ENCODE peak calls at places on chromosomes 13 and 19, in five cellular contexts. A is thyroid gland, F is tibial nerve, X is body of pancreas, T is suprapubic skin. N is an unnamed sample.

GRCh38 chr13:64154514-64154913 is 2738.9 kb upstream of the PCDH20 start:
- DNase-seq in F (no peak), X (no peak), T (no peak), A (no peak), N (no peak)

GRCh38 chr13:45337803-45338202 is 3.2 kb downstream of the TPT1 start:
- DNase-seq in F (no peak), A (no peak), T (no peak), X (no peak), N (no peak)

GRCh38 chr13:23480324-23480723 is 46.8 kb upstream of the SACS start:
- DNase-seq in X (no peak), T (no peak), A (no peak), F (no peak), N (no peak)

GRCh38 chr19:50418186-50419021 is at the start of gene SPIB:
- DNase-seq in F (no peak), T (no peak), A (no peak), X (no peak), N (no peak)

GRCh38 chr13:96093296-96094006 is 3.5 kb downstream of the HS6ST3 start:
- DNase-seq in A (no peak), X (no peak), F (no peak), T (no peak), N (no peak)

GRCh38 chr13:65892859-65893258 is 1337.3 kb downstream of the PCDH9 start:
- DNase-seq in T (no peak), F (no peak), A (no peak), X (no peak), N (no peak)

GRCh38 chr13:111572956-111573355 is 252.5 kb downstream of the TEX29 start:
- DNase-seq in T (no peak), F (no peak), X (peak), A (no peak), N (no peak)

GRCh38 chr13:27415116-27415515 is 9.3 kb upstream of the GTF3A start:
- DNase-seq in T (no peak), A (no peak), F (no peak), X (no peak), N (no peak)

GRCh38 chr13:113349050-113349449 is 14.9 kb downstream of the GRTP1 start:
- DNase-seq in F (no peak), X (no peak), A (no peak), T (no peak), N (no peak)

GRCh38 chr19:44113784-44114390 is 688 bp downstream of the ZNF225 start:
- DNase-seq in F (no peak), X (peak), T (no peak), A (peak), N (peak)

GRCh38 chr13:20902438-20903163 is at the start of gene XPO4:
- DNase-seq in X (peak), A (peak), T (peak), F (peak), N (peak)
- TF ChIP-seq CTCF in X (no peak), A (no peak), T (no peak), F (no peak), N (no peak)

DNA sequence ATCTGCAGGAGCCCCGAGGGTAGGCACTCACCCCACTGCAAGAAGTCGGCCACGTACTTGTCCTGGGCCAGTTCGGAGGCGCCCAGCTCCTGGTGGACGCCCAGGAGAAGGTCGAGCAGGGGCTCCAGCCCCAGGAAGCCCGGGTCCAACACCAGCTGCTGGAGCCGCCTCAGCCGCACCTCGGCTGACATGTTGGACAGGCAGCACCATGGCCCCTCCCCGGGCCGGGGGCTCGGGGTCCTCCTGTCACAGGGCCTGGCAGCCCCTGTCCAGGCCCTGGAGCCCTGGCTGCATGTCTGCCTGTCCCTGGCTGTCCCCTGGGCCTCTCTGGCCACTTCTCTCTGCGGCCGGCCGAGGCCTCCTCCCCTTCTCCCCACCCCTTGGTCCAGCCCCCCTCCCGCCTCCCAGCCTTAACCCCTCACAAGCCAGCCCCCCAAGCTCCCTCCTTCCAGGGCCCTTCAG is at the start of gene DMPK:
- DNase-seq in F (no peak), X (no peak), T (no peak), A (no peak), N (no peak)
- TF ChIP-seq POLR2A in F (no peak), X (no peak), T (no peak), A (no peak), N (no peak)

GRCh38 chr19:18385675-18386542 is at the start of gene GDF15:
- DNase-seq in A (peak), T (peak), X (peak), F (peak), N (peak)
- TF ChIP-seq CTCF in A (no peak), T (peak), X (peak), F (peak), N (no peak)

GRCh38 chr13:106382569-106382968 is 152.9 kb downstream of the EFNB2 start:
- DNase-seq in F (no peak), A (no peak), X (no peak), T (no peak), N (no peak)

GRCh38 chr13:106383791-106384190 is 151.7 kb downstream of the EFNB2 start:
- DNase-seq in A (no peak), X (no peak), T (no peak), F (no peak), N (no peak)

GRCh38 chr13:106381083-106381482 is 154.4 kb downstream of the EFNB2 start:
- DNase-seq in X (no peak), A (no peak), F (no peak), T (no peak), N (no peak)

GRCh38 chr13:106384516-106384915 is 150.9 kb downstream of the EFNB2 start:
- DNase-seq in X (no peak), F (no peak), T (no peak), A (no peak), N (no peak)

GRCh38 chr13:106385669-106386068 is 149.8 kb downstream of the EFNB2 start:
- DNase-seq in A (no peak), T (no peak), X (no peak), F (no peak), N (no peak)
- TF ChIP-seq POLR2A in A (no peak), T (no peak), X (no peak), F (no peak), N (no peak)

GRCh38 chr19:14114854-14115253 is 2.7 kb downstream of the PRKACA start:
- DNase-seq in A (peak), T (no peak), F (no peak), X (peak), N (peak)
- TF ChIP-seq CTCF in A (no peak), T (peak), F (peak), X (peak), N (no peak)

DNA sequence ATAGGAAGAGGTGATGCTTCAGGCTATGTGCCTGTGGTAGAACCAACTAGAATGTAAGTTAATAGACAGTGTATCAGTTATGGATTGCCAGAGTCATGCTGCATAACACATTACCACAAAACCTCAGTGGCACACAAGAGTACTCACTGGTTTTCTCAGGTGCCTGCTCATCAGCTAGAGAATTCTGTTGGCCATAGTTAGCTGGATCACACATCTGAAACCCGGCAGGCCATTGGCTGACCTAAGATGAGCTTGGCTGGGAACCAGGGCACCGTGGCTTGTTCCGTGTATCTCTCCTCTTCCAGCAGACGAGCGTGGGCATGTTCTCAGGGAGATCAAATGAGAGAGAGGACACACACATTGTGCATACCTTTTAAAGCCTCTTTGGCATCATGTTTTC is 76.7 kb downstream of the TEX26 start:
- DNase-seq in A (no peak), T (no peak), F (no peak), X (no peak), N (no peak)
- TF ChIP-seq POLR2A in A (no peak), T (no peak), F (no peak), X (no peak), N (no peak)

DNA sequence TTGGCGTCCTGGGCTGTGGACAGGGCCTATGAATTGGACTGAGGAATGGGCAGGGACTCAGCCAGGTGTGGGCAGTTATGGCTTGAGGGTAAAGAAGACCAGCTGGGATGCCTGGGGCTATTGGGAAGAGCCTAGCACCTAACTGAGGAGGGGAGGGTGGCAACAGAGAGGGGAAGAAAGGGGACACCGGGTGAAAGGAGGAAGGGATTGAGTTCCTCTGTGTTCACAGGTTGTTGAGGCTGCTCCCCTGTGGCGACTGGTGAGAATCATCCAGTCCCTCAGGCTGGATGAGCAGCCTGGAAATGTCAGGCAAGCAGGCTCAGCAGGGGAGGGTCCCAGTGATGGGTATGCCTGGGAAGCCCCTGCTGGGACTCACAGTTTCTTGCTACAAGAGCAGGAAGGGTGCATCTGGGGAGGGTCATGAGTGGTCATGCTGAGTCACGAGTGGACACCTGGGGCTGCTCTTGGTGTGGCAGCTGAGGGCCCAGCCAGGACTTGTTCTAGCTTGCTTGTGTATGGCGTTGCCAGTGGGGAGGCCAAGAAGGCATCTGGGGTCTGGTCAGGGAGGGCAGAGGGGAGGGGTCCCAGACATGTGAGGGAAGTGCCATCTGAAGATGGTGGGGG is 1.4 kb downstream of the ZNF324 start:
- DNase-seq in T (no peak), F (no peak), X (no peak), A (no peak), N (no peak)
- TF ChIP-seq CTCF in T (no peak), F (no peak), X (no peak), A (no peak), N (no peak)

GRCh38 chr19:4911786-4912672 is 2.7 kb downstream of the UHRF1 start:
- DNase-seq in X (peak), A (peak), F (peak), T (no peak), N (peak)
- TF ChIP-seq POLR2A in X (no peak), A (no peak), F (no peak), T (no peak), N (no peak)

GRCh38 chr19:18282021-18282787 is 782 bp upstream of the JUND start:
- DNase-seq in F (no peak), X (no peak), A (peak), T (no peak), N (peak)
- TF ChIP-seq CTCF in F (no peak), X (no peak), A (no peak), T (peak), N (no peak)

N was measured in lower leg skin.